ENCODE peak calls at places on chromosomes 13 and 19, in eight cellular contexts. A is fibroblast of lung, P is aorta, I is T-helper 17 cell, U is neuronal stem cell, Z is fibroblast of the conjunctiva, J is HEK293T, Q is Caco-2. W is an unnamed sample.
A peak's percentile ranks its signal among the peaks of the same experiment; 100 is the strongest.

GRCh38 chr13:53844747-53845146 is 816.1 kb downstream of the OLFM4 start:
- DNase-seq in A (no peak), P (no peak), I (no peak), U (no peak), Z (no peak), J (no peak), Q (no peak), W (no peak)

GRCh38 chr13:101916108-101916757 is 463.8 kb downstream of the ITGBL1 start:
- DNase-seq in A (peak; percentile 14), P (peak; percentile 73), I (no peak), U (peak; percentile 56), Z (no peak), J (peak; percentile 19), Q (no peak), W (no peak)

GRCh38 chr13:49183672-49184315 is 36.3 kb upstream of the MLNR start:
- DNase-seq in A (peak; percentile 5), P (no peak), I (no peak), U (no peak), Z (no peak), J (no peak), Q (no peak), W (no peak)

GRCh38 chr19:38735257-38735686 is 9.0 kb downstream of the CAPN12 start:
- DNase-seq in A (no peak), P (peak; percentile 77), I (no peak), U (no peak), Z (no peak), J (peak; percentile 45), Q (peak; percentile 59), W (no peak)

GRCh38 chr13:113601166-113602070 is 16.9 kb downstream of the TFDP1 start:
- DNase-seq in A (no peak), P (peak; percentile 64), I (no peak), U (no peak), Z (no peak), J (no peak), Q (no peak), W (no peak)

GRCh38 chr13:113666951-113667701 is at the start of gene GRK1:
- DNase-seq in A (no peak), P (peak; percentile 76), I (no peak), U (no peak), Z (no peak), J (no peak), Q (no peak), W (no peak)

GRCh38 chr19:10226376-10227214 is 4.5 kb downstream of the S1PR2 start:
- DNase-seq in A (peak; percentile 69), P (peak; percentile 83), I (no peak), U (no peak), Z (peak; percentile 99), J (no peak), Q (no peak), W (no peak)

GRCh38 chr13:114130708-114131580 is 1.5 kb downstream of the RASA3 start:
- DNase-seq in A (peak; percentile 94), P (peak; percentile 88), I (peak; percentile 47), U (no peak), Z (no peak), J (no peak), Q (no peak), W (peak; percentile 83)

GRCh38 chr13:98664047-98664446 is 87.1 kb upstream of the STK24 start:
- DNase-seq in A (peak; percentile 95), P (no peak), I (no peak), U (no peak), Z (peak; percentile 18), J (no peak), Q (no peak), W (no peak)

GRCh38 chr19:4759388-4760284 is 31.9 kb upstream of the FEM1A start:
- DNase-seq in A (peak; percentile 85), P (peak; percentile 94), I (peak; percentile 29), U (peak; percentile 95), Z (peak; percentile 78), J (peak; percentile 100), Q (peak; percentile 94), W (peak; percentile 40)

GRCh38 chr19:33396701-33397535 is 23.4 kb downstream of the CEBPG start:
- DNase-seq in A (no peak), P (peak; percentile 73), I (no peak), U (peak; percentile 15), Z (no peak), J (no peak), Q (no peak), W (no peak)

GRCh38 chr19:51480590-51480989 is 2.3 kb downstream of the CEACAM18 start:
- DNase-seq in A (no peak), P (no peak), I (no peak), U (no peak), Z (no peak), J (peak; percentile 32), Q (peak; percentile 70), W (no peak)

GRCh38 chr13:77544365-77544764 is 8.9 kb downstream of the SCEL start:
- DNase-seq in A (peak; percentile 70), P (no peak), I (no peak), U (no peak), Z (peak; percentile 48), J (no peak), Q (no peak), W (no peak)

GRCh38 chr19:32691952-32692726 is 518 bp downstream of the NUDT19 start:
- DNase-seq in A (peak; percentile 80), P (peak; percentile 88), I (peak; percentile 28), U (peak; percentile 36), Z (peak; percentile 46), J (peak; percentile 45), Q (peak; percentile 75), W (no peak)

GRCh38 chr13:43948059-43948458 is 68.4 kb downstream of the LACC1 start:
- DNase-seq in A (no peak), P (no peak), I (no peak), U (no peak), Z (no peak), J (no peak), Q (no peak), W (no peak)

GRCh38 chr19:24033962-24034342 is 53.0 kb upstream of the ZNF254 start:
- DNase-seq in A (peak; percentile 71), P (peak; percentile 79), I (no peak), U (peak; percentile 15), Z (peak; percentile 21), J (peak; percentile 12), Q (peak; percentile 42), W (no peak)

GRCh38 chr13:61531383-61532065 is 115.9 kb upstream of the PCDH20 start:
- DNase-seq in A (no peak), P (no peak), I (no peak), U (no peak), Z (no peak), J (no peak), Q (no peak), W (no peak)

GRCh38 chr13:111911754-111912452 is 155.0 kb upstream of the SOX1 start:
- DNase-seq in A (no peak), P (no peak), I (no peak), U (no peak), Z (no peak), J (no peak), Q (no peak), W (no peak)

GRCh38 chr13:77093735-77094134 is 66.8 kb upstream of the FBXL3 start:
- DNase-seq in A (no peak), P (no peak), I (no peak), U (no peak), Z (no peak), J (no peak), Q (no peak), W (no peak)

W was measured in smooth muscle cell of the brain vasculature.